ENCODE peak calls at places on chromosomes 7 and 10, in eight cellular contexts. T is A549, F is prostate gland, O is suprapubic skin, P is IMR-90, J is Peyer's patch, V is HCT116, Y is uterus. L is an unnamed sample.

GRCh38 chr7:81470724-81471379 is 299.0 kb downstream of the HGF start:
- DNase-seq in T (no peak), Y (no peak), O (no peak), P (no peak), V (no peak), F (no peak), J (no peak), L (no peak)

GRCh38 chr7:29937132-29937531 is 52.5 kb downstream of the SCRN1 start:
- DNase-seq in V (no peak), J (no peak), T (no peak), P (no peak), O (no peak), F (no peak), Y (no peak), L (no peak)

GRCh38 chr7:304574-305409 is 14.8 kb downstream of the FOXL3 start:
- DNase-seq in F (no peak), P (no peak), T (no peak), Y (no peak), V (no peak), J (peak), O (no peak), L (no peak)

GRCh38 chr7:123747620-123748141 is 1.1 kb downstream of the WASL start:
- DNase-seq in F (peak), O (peak), J (peak), V (peak), P (peak), T (peak), Y (peak), L (peak)

GRCh38 chr10:34235164-34235832 is 579.8 kb downstream of the PARD3 start:
- DNase-seq in J (no peak), O (no peak), Y (no peak), P (peak), T (no peak), F (no peak), V (no peak), L (peak)

GRCh38 chr10:44628921-44629320 is 244.0 kb upstream of the CXCL12 start:
- DNase-seq in F (no peak), J (no peak), V (no peak), Y (no peak), T (peak), P (peak), O (no peak), L (no peak)

GRCh38 chr10:57482259-57482658 is 785.4 kb downstream of the IPMK start:
- DNase-seq in J (no peak), F (no peak), Y (no peak), P (no peak), O (no peak), T (no peak), V (no peak), L (no peak)

GRCh38 chr7:84879936-84880325 is 306.9 kb downstream of the SEMA3D start:
- DNase-seq in P (no peak), J (no peak), V (no peak), F (no peak), T (no peak), O (no peak), Y (no peak), L (no peak)

GRCh38 chr7:136391371-136391770 is 414.2 kb upstream of the MTPN start:
- DNase-seq in F (no peak), T (no peak), J (no peak), O (no peak), P (no peak), V (no peak), Y (no peak), L (no peak)

GRCh38 chr7:5625938-5626337 is 155.5 kb downstream of the RNF216 start:
- DNase-seq in F (no peak), Y (no peak), P (peak), O (no peak), V (peak), T (no peak), J (peak), L (peak)

GRCh38 chr10:3186365-3186764 is 13.8 kb upstream of the PITRM1 start:
- DNase-seq in V (no peak), Y (no peak), F (no peak), O (no peak), P (no peak), T (no peak), J (no peak), L (no peak)

GRCh38 chr7:41134242-41134872 is 568.5 kb downstream of the INHBA start:
- DNase-seq in V (no peak), O (no peak), Y (no peak), P (peak), T (no peak), J (no peak), F (no peak), L (peak)

GRCh38 chr10:55091691-55092328 is 290.8 kb upstream of the PCDH15 start:
- DNase-seq in F (no peak), P (peak), J (no peak), O (no peak), T (peak), V (no peak), Y (no peak), L (peak)

GRCh38 chr10:78891741-78892140 is 177.0 kb upstream of the ZMIZ1 start:
- DNase-seq in J (no peak), P (no peak), F (no peak), Y (no peak), T (no peak), O (no peak), V (no peak), L (no peak)

GRCh38 chr10:97744405-97745035 is 7.6 kb downstream of the ZFYVE27 start:
- DNase-seq in P (no peak), J (no peak), V (no peak), O (no peak), T (no peak), F (no peak), Y (no peak), L (no peak)

GRCh38 chr10:75247797-75248196 is 12.0 kb upstream of the COMTD1 start:
- DNase-seq in P (no peak), V (no peak), T (no peak), Y (no peak), J (no peak), O (peak), F (no peak), L (no peak)

GRCh38 chr7:25215694-25216335 is 12.5 kb downstream of the NPVF start:
- DNase-seq in V (no peak), T (no peak), Y (no peak), F (no peak), J (no peak), O (no peak), P (no peak), L (no peak)

GRCh38 chr10:71269301-71270288 is 49.5 kb upstream of the SLC29A3 start:
- DNase-seq in Y (peak), O (no peak), J (no peak), F (no peak), T (no peak), V (no peak), P (peak), L (no peak)

GRCh38 chr7:108716783-108717182 is 147.1 kb downstream of the DNAJB9 start:
- DNase-seq in J (no peak), T (no peak), P (peak), O (no peak), Y (no peak), V (no peak), F (no peak), L (no peak)

GRCh38 chr7:121395494-121395960 is 581 bp downstream of the FAM3C start:
- DNase-seq in O (peak), P (peak), F (no peak), T (peak), V (no peak), J (no peak), Y (no peak), L (peak)

GRCh38 chr7:2631924-2632716 is at the start of gene TTYH3:
- DNase-seq in V (no peak), F (no peak), T (no peak), O (peak), Y (peak), P (no peak), J (peak), L (peak)

GRCh38 chr7:82985144-82985802 is 177.4 kb downstream of the PCLO start:
- DNase-seq in V (no peak), O (no peak), F (no peak), J (no peak), Y (no peak), T (peak), P (no peak), L (no peak)

GRCh38 chr10:46550795-46551700 is 5.4 kb downstream of the GPRIN2 start:
- DNase-seq in O (peak), J (peak), Y (peak), P (no peak), T (no peak), V (no peak), F (peak), L (no peak)

GRCh38 chr7:65265959-65266519 is 107.6 kb upstream of the ZNF92 start:
- DNase-seq in T (no peak), O (no peak), P (no peak), V (no peak), Y (no peak), F (no peak), J (no peak), L (no peak)

GRCh38 chr10:19872504-19873271 is 56.5 kb downstream of the PLXDC2 start:
- DNase-seq in Y (no peak), T (no peak), F (no peak), V (no peak), O (no peak), J (no peak), P (no peak), L (no peak)

GRCh38 chr10:69089638-69090599 is 2.0 kb downstream of the SRGN start:
- DNase-seq in V (no peak), F (no peak), O (no peak), P (peak), Y (peak), J (no peak), T (no peak), L (no peak)

GRCh38 chr10:51879238-51879637 is 179.8 kb upstream of the CSTF2T start:
- DNase-seq in P (peak), T (peak), Y (peak), V (no peak), F (no peak), J (no peak), O (no peak), L (no peak)

GRCh38 chr7:114415054-114415997 is 711 bp downstream of the FOXP2 start:
- DNase-seq in P (no peak), O (no peak), T (no peak), Y (no peak), J (no peak), F (no peak), V (no peak), L (no peak)

GRCh38 chr7:158827411-158828342 is 1.6 kb downstream of the ESYT2 start:
- DNase-seq in F (no peak), J (no peak), T (peak), V (no peak), O (no peak), P (peak), Y (no peak), L (no peak)

GRCh38 chr7:112211348-112211907 is 4.9 kb downstream of the ZNF277 start:
- DNase-seq in O (no peak), P (peak), J (no peak), F (peak), Y (no peak), V (no peak), T (peak), L (no peak)

GRCh38 chr7:112985377-112985987 is 101.1 kb downstream of the GPR85 start:
- DNase-seq in T (no peak), O (no peak), P (peak), V (no peak), F (no peak), Y (peak), J (no peak), L (no peak)

GRCh38 chr7:145779165-145779564 is 337.4 kb upstream of the CNTNAP2 start:
- DNase-seq in O (no peak), J (no peak), T (no peak), Y (no peak), P (no peak), F (no peak), V (no peak), L (no peak)

GRCh38 chr7:28903779-28904538 is 54.2 kb downstream of the TRIL start:
- DNase-seq in T (no peak), Y (no peak), F (no peak), O (no peak), P (no peak), J (no peak), V (no peak), L (no peak)

GRCh38 chr7:138001529-138002095 is at the start of gene CREB3L2:
- DNase-seq in P (peak), O (peak), F (peak), J (peak), V (no peak), Y (peak), T (peak), L (no peak)
- TF ChIP-seq POLR2A in P (peak), O (peak), F (peak), J (peak), V (no peak), Y (peak), T (peak), L (peak)

GRCh38 chr7:140696679-140697446 is at the start of gene NDUFB2:
- DNase-seq in J (peak), Y (peak), V (peak), O (peak), F (peak), T (peak), P (peak), L (peak)
- TF ChIP-seq POLR2A in J (peak), Y (peak), V (peak), O (peak), F (peak), T (peak), P (peak), L (peak)

GRCh38 chr10:101778781-101779543 is 3.0 kb upstream of the FGF8 start:
- DNase-seq in Y (no peak), O (peak), F (no peak), V (no peak), P (no peak), T (no peak), J (peak), L (no peak)
- TF ChIP-seq POLR2A in Y (no peak), O (no peak), F (no peak), V (no peak), P (no peak), T (no peak), J (no peak), L (no peak)

GRCh38 chr7:7968544-7969305 is at the start of gene GLCCI1:
- DNase-seq in P (peak), Y (peak), J (peak), O (peak), T (peak), V (peak), F (peak), L (peak)
- TF ChIP-seq POLR2A in P (peak), Y (peak), J (peak), O (peak), T (peak), V (peak), F (peak), L (peak)

GRCh38 chr10:5944389-5945202 is 32.7 kb downstream of the IL15RA start:
- DNase-seq in J (no peak), V (peak), P (peak), F (peak), Y (peak), T (peak), O (peak), L (peak)
- TF ChIP-seq POLR2A in J (no peak), V (no peak), P (peak), F (no peak), Y (peak), T (no peak), O (no peak), L (no peak)

GRCh38 chr7:100091411-100092181 is 2.8 kb downstream of the COPS6 start:
- DNase-seq in F (no peak), Y (no peak), O (no peak), P (peak), T (peak), J (no peak), V (no peak), L (no peak)
- TF ChIP-seq POLR2A in F (no peak), Y (no peak), O (no peak), P (no peak), T (no peak), J (no peak), V (no peak), L (no peak)

DNA sequence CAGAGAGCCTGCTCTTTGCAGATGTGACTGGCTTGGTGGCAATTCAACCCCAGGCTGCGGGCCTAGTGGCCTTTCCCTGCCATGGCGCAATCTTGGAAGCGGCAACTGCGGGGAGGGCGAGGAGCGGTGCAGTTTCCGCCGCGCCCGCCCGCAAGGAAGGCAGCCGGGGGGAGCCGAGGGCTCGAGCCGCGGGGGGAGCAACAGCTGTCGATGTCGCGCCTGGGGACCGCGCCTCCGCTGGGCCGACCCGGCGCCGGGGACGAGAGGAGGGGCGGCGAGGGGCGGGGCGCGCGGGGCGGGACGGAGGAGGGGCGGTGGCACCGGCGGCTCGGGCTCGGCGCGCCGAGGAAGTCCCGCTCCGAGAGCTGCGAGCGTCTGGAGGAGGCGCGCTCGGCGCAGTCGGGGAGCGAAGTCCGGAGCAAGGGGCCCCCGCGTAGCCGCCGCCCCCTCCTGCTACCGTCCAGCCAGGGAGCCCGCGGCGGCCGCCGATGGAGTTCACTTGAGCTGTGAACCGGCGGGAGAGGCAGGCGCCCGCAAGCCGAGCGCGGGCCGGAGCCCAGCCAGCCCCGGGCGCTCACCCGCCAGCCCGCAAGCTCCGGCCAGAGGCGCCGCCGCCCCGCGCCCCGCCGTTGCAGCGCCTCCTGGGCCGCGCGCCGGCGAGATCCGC is 438.1 kb upstream of the GALNT17 start:
- DNase-seq in J (peak), F (peak), T (peak), O (peak), P (peak), Y (peak), V (no peak), L (peak)
- TF ChIP-seq POLR2A in J (peak), F (peak), T (no peak), O (peak), P (no peak), Y (no peak), V (no peak), L (peak)